ENCODE peak calls at places on chromosome 13, in six cellular contexts. N is NCI-H2081; O is effector memory CD8-positive, alpha-beta T cell; G is kidney epithelial cell; Q is fibroblast of lung; P is PC-9. U is an unnamed sample.

GRCh38 chr13:26184791-26185250 is 37.3 kb downstream of the RNF6 start:
- DNase-seq in N (peak; percentile 66), O (peak; percentile 66), G (peak; percentile 14), Q (peak; percentile 78), P (peak; percentile 47), U (peak; percentile 35)

GRCh38 chr13:112752711-112753541 is 63.1 kb downstream of the ATP11A start:
- DNase-seq in N (no peak), O (no peak), G (no peak), Q (no peak), P (no peak), U (no peak)

GRCh38 chr13:48653074-48654054 is at the start of gene CYSLTR2:
- DNase-seq in N (no peak), O (peak; percentile 25), G (peak; percentile 34), Q (peak; percentile 55), P (no peak), U (no peak)

GRCh38 chr13:40130871-40131636 is 475.6 kb downstream of the COG6 start:
- DNase-seq in N (no peak), O (no peak), G (no peak), Q (peak; percentile 68), P (no peak), U (peak; percentile 31)

GRCh38 chr13:77774181-77774580 is 76.7 kb downstream of the SLAIN1 start:
- DNase-seq in N (no peak), O (no peak), G (no peak), Q (no peak), P (no peak), U (no peak)

GRCh38 chr13:113929628-113930615 is 44.0 kb downstream of the C13orf46 start:
- DNase-seq in N (no peak), O (no peak), G (no peak), Q (no peak), P (no peak), U (no peak)

GRCh38 chr13:95216182-95216581 is 85.1 kb downstream of the ABCC4 start:
- DNase-seq in N (no peak), O (no peak), G (no peak), Q (no peak), P (no peak), U (no peak)

GRCh38 chr13:55538424-55538823 is 1602.3 kb upstream of the PRR20A start:
- DNase-seq in N (no peak), O (no peak), G (no peak), Q (no peak), P (no peak), U (no peak)

GRCh38 chr13:109821038-109821545 is 34.7 kb upstream of the IRS2 start:
- DNase-seq in N (no peak), O (no peak), G (no peak), Q (no peak), P (peak; percentile 51), U (no peak)

GRCh38 chr13:110618167-110618566 is 2.8 kb downstream of the NAXD start:
- DNase-seq in N (no peak), O (no peak), G (no peak), Q (peak; percentile 22), P (no peak), U (no peak)

GRCh38 chr13:111970501-111971155 is 96.3 kb upstream of the SOX1 start:
- DNase-seq in N (peak; percentile 45), O (no peak), G (no peak), Q (no peak), P (no peak), U (no peak)

GRCh38 chr13:94731028-94731427 is 18.7 kb upstream of the SOX21 start:
- DNase-seq in N (no peak), O (no peak), G (no peak), Q (no peak), P (no peak), U (no peak)

GRCh38 chr13:110119943-110120905 is 186.7 kb downstream of the COL4A1 start:
- DNase-seq in N (no peak), O (no peak), G (no peak), Q (no peak), P (no peak), U (no peak)

GRCh38 chr13:59809564-59809963 is 354.2 kb downstream of the DIAPH3 start:
- DNase-seq in N (no peak), O (no peak), G (no peak), Q (no peak), P (no peak), U (no peak)

GRCh38 chr13:113631341-113632095 is 26.5 kb downstream of the ATP4B start:
- DNase-seq in N (no peak), O (no peak), G (no peak), Q (no peak), P (no peak), U (no peak)

GRCh38 chr13:52361225-52361624 is 44.7 kb downstream of the THSD1 start:
- DNase-seq in N (no peak), O (no peak), G (no peak), Q (no peak), P (peak; percentile 5), U (no peak)

GRCh38 chr13:30466358-30466714 is 600 bp upstream of the HMGB1 start:
- DNase-seq in N (no peak), O (no peak), G (no peak), Q (no peak), P (no peak), U (no peak)

GRCh38 chr13:51532736-51533197 is 51.5 kb upstream of the WDFY2 start:
- DNase-seq in N (no peak), O (no peak), G (no peak), Q (no peak), P (no peak), U (no peak)

GRCh38 chr13:42707003-42707402 is 74.4 kb upstream of the FAM216B start:
- DNase-seq in N (no peak), O (no peak), G (no peak), Q (peak; percentile 70), P (no peak), U (no peak)

GRCh38 chr13:26230703-26231102 is 8.6 kb upstream of the RNF6 start:
- DNase-seq in N (no peak), O (no peak), G (no peak), Q (no peak), P (no peak), U (no peak)

GRCh38 chr13:113906566-113906965 is 42.7 kb upstream of the GAS6 start:
- DNase-seq in N (peak; percentile 53), O (no peak), G (no peak), Q (no peak), P (no peak), U (no peak)

GRCh38 chr13:75685239-75685697 is 49.1 kb downstream of the LMO7 start:
- DNase-seq in N (peak; percentile 62), O (no peak), G (peak; percentile 57), Q (peak; percentile 81), P (peak; percentile 16), U (peak; percentile 31)

GRCh38 chr13:101307181-101307701 is 109.1 kb downstream of the NALCN start:
- DNase-seq in N (no peak), O (no peak), G (no peak), Q (peak; percentile 61), P (no peak), U (no peak)

GRCh38 chr13:36038785-36039415 is 92.3 kb downstream of the DCLK1 start:
- DNase-seq in N (no peak), O (no peak), G (no peak), Q (peak; percentile 4), P (no peak), U (peak; percentile 29)

GRCh38 chr13:105202384-105202783 is 1333.1 kb downstream of the EFNB2 start:
- DNase-seq in N (peak; percentile 9), O (no peak), G (no peak), Q (peak; percentile 60), P (no peak), U (peak; percentile 8)

GRCh38 chr13:113064534-113065405 is 40.8 kb upstream of the F7 start:
- DNase-seq in N (no peak), O (no peak), G (peak; percentile 61), Q (peak; percentile 50), P (peak; percentile 78), U (no peak)

U was measured in COLO829.